ENCODE peak calls at places on chromosomes 11 and 22, in seven cellular contexts. W, J, D, P, R, M and A are unnamed samples.

GRCh38 chr11:35289821-35290220 is 129.5 kb downstream of the SLC1A2 start:
- DNase-seq in P (no peak), J (no peak), M (no peak), W (peak; percentile 64), R (no peak), D (no peak), A (no peak)

GRCh38 chr11:122681731-122682130 is 26.2 kb downstream of the UBASH3B start:
- DNase-seq in R (no peak), M (no peak), D (no peak), P (no peak), J (no peak), W (peak; percentile 76), A (peak; percentile 63)

GRCh38 chr11:43555811-43556210 is 124.7 kb upstream of the HSD17B12 start:
- DNase-seq in M (no peak), J (no peak), P (no peak), R (peak; percentile 41), W (peak; percentile 50), D (no peak), A (no peak)

GRCh38 chr11:122796128-122796717 is 42.1 kb upstream of the CRTAM start:
- DNase-seq in W (peak; percentile 79), P (peak; percentile 60), M (peak; percentile 31), R (peak; percentile 32), D (peak; percentile 36), J (peak; percentile 60), A (peak; percentile 90)

GRCh38 chr11:8345179-8345578 is 81.5 kb upstream of the LMO1 start:
- DNase-seq in R (no peak), D (no peak), W (no peak), P (no peak), M (no peak), J (no peak), A (no peak)

GRCh38 chr11:47348859-47349258 is 3.6 kb downstream of the MYBPC3 start:
- DNase-seq in R (no peak), P (no peak), W (peak; percentile 89), M (no peak), J (no peak), D (no peak), A (no peak)

GRCh38 chr11:27423125-27423524 is 49.5 kb downstream of the LGR4 start:
- DNase-seq in W (peak; percentile 79), J (peak; percentile 31), M (peak; percentile 53), P (no peak), R (peak; percentile 9), D (no peak), A (no peak)

GRCh38 chr22:22061085-22062077 is 78.8 kb upstream of the TOP3B start:
- DNase-seq in W (peak; percentile 27), R (peak; percentile 73), P (no peak), M (peak; percentile 30), J (no peak), D (no peak), A (no peak)

GRCh38 chr11:127898422-127899365 is 688.7 kb downstream of the ETS1 start:
- DNase-seq in P (no peak), R (no peak), M (no peak), J (no peak), W (no peak), D (no peak), A (no peak)

GRCh38 chr22:25848954-25849353 is 107.0 kb downstream of the MYO18B start:
- DNase-seq in P (no peak), M (no peak), J (no peak), R (no peak), W (no peak), D (no peak), A (no peak)

GRCh38 chr11:122209619-122210377 is 93.8 kb upstream of the BLID start:
- DNase-seq in M (peak; percentile 24), P (no peak), R (peak; percentile 90), D (no peak), J (no peak), W (peak; percentile 78), A (no peak)

GRCh38 chr11:102026975-102027374 is 20.3 kb upstream of the CFAP300 start:
- DNase-seq in P (no peak), J (no peak), M (no peak), R (no peak), W (no peak), D (no peak), A (no peak)

GRCh38 chr11:10911907-10912306 is 54.1 kb upstream of the ZBED5 start:
- DNase-seq in W (no peak), R (no peak), D (no peak), M (no peak), J (no peak), P (no peak), A (no peak)

GRCh38 chr22:35619336-35620094 is 2.4 kb upstream of the MB start:
- DNase-seq in W (no peak), M (no peak), J (no peak), D (no peak), P (no peak), R (no peak), A (peak; percentile 67)

GRCh38 chr11:65225284-65226102 is 36.3 kb upstream of the POLA2 start:
- DNase-seq in D (peak; percentile 56), M (peak; percentile 58), P (peak; percentile 73), R (peak; percentile 59), W (peak; percentile 77), J (peak; percentile 69), A (peak; percentile 89)
- H3K4me3 ChIP-seq in D (peak overlapping the region; percentile 48), M (peak overlapping the region; percentile 63), P (peak overlapping the region; percentile 49), R (peak overlapping the region; percentile 57), W (peak overlapping the region; percentile 51), J (peak overlapping the region; percentile 38), A (peak overlapping the region; percentile 63)

GRCh38 chr11:20027546-20028014 is 132.7 kb downstream of the DBX1 start:
- DNase-seq in J (no peak), M (no peak), P (no peak), D (no peak), R (no peak), W (no peak), A (no peak)
- H3K4me1 ChIP-seq in J (peaks cover 10% of the 10 kb centered on the region), M (peaks cover 21% of the 10 kb centered on the region), P (no peaks in the 10 kb centered on the region), D (no peaks in the 10 kb centered on the region), R (no peaks in the 10 kb centered on the region), W (no peaks in the 10 kb centered on the region), A (peaks cover 38% of the 10 kb centered on the region)

GRCh38 chr22:40237788-40238424 is 60.2 kb downstream of the TNRC6B start:
- DNase-seq in W (no peak), M (no peak), J (no peak), D (no peak), R (no peak), P (no peak), A (no peak)

GRCh38 chr22:40240160-40240559 is 62.4 kb downstream of the TNRC6B start:
- DNase-seq in P (no peak), M (no peak), W (no peak), J (no peak), D (no peak), R (no peak), A (no peak)

GRCh38 chr22:40238425-40239344 is 61.0 kb downstream of the TNRC6B start:
- DNase-seq in W (peak; percentile 59), J (peak; percentile 33), D (no peak), M (peak; percentile 51), P (no peak), R (no peak), A (no peak)

GRCh38 chr22:40240671-40241070 is 62.9 kb downstream of the TNRC6B start:
- DNase-seq in P (no peak), R (no peak), W (no peak), M (no peak), D (peak; percentile 26), J (no peak), A (no peak)

GRCh38 chr22:40239345-40239683 is 61.6 kb downstream of the TNRC6B start:
- DNase-seq in M (no peak), W (no peak), J (no peak), R (no peak), P (no peak), D (no peak), A (no peak)
- H3K4me3 ChIP-seq in M (no peak overlapping the region), W (no peak overlapping the region), J (no peak overlapping the region), R (no peak overlapping the region), P (no peak overlapping the region), D (no peak overlapping the region), A (no peak overlapping the region)

DNA sequence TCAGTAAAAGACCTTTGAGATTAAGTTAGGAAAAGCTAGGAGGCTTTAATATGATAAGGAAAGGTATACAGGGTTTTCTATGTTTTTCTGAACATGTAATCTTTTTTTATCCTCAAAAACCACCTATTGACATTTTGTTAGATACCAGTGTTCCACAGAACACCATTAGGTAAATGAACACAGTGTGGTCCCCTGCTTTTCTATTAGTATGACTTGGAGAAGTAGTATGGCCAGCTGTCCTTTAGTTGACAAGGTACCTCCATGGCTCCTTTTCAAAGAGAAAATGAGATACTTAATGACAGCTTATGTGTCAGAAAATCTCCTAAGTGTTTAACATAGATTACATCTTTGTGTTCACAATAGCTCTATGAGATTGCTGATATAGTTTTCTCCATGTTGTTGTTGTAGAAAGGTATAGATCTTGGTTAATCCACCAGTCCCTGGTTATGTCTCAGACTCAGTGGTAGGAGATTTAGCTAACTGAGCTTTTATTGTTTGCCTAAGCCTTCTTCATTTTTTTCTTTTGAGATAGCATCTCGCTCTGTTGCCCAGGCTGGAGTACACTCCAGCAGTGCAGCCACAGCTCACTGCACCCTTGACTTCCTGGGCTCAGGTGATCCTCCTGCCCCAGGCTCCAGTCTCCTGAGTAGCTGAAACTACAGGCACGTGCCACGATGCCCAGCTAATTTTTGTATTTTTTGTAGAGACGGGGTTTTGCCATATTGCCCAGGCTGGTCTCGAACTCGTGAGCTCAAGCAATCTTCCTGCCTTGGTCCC is 46.0 kb downstream of the STIM1 start:
- DNase-seq in M (no peak), P (no peak), R (no peak), D (no peak), J (no peak), W (no peak), A (no peak)
- H3K4me1 ChIP-seq in M (peaks cover 65% of the 10 kb centered on the region), P (peaks cover 52% of the 10 kb centered on the region), R (peaks cover 7% of the 10 kb centered on the region), D (peaks cover 56% of the 10 kb centered on the region), J (peaks cover 42% of the 10 kb centered on the region), W (no peaks in the 10 kb centered on the region), A (no peaks in the 10 kb centered on the region)